ENCODE peak calls at places on chromosomes 12 and 14, in nine cellular contexts. O, B, D, H, E, K, W, C and G are unnamed samples.

GRCh38 chr14:67999693-68000384 is 180.3 kb downstream of the RAD51B start:
- DNase-seq in E (no peak), B (peak), C (no peak), W (no peak), D (peak), O (no peak), H (no peak), K (no peak), G (no peak)

GRCh38 chr12:111038075-111038474 is 117.7 kb upstream of the MYL2 start:
- DNase-seq in B (no peak), W (no peak), K (no peak), O (no peak), D (no peak), C (no peak), E (no peak), H (no peak), G (no peak)

GRCh38 chr12:65608319-65608916 is 215.9 kb upstream of the HMGA2 start:
- DNase-seq in W (no peak), H (no peak), B (peak), E (no peak), O (no peak), C (no peak), K (no peak), D (peak), G (no peak)

GRCh38 chr14:34981743-34982420 is 910 bp upstream of the SRP54 start:
- DNase-seq in C (no peak), W (no peak), B (no peak), H (no peak), E (no peak), O (no peak), D (peak), K (no peak), G (peak)

GRCh38 chr14:104794641-104795467 is 694 bp downstream of the AKT1 start:
- DNase-seq in K (no peak), E (no peak), B (no peak), D (peak), H (peak), C (no peak), O (peak), W (peak), G (peak)

GRCh38 chr12:125262866-125263265 is 197.6 kb downstream of the AACS start:
- DNase-seq in K (no peak), O (no peak), W (no peak), H (no peak), C (no peak), E (no peak), D (no peak), B (no peak), G (no peak)

GRCh38 chr12:20798561-20798960 is 11.9 kb upstream of the SLCO1B3 start:
- DNase-seq in E (no peak), W (no peak), H (no peak), D (peak), K (no peak), B (peak), O (no peak), C (no peak), G (no peak)

GRCh38 chr12:131959137-131959536 is 9.4 kb downstream of the EP400 start:
- DNase-seq in H (no peak), D (no peak), E (no peak), O (no peak), W (no peak), B (no peak), K (no peak), C (no peak), G (no peak)

GRCh38 chr14:103638594-103638993 is 9.6 kb downstream of the KLC1 start:
- DNase-seq in W (no peak), O (no peak), C (no peak), H (no peak), K (no peak), B (no peak), D (no peak), E (no peak), G (no peak)

GRCh38 chr14:96091149-96091693 is 52.1 kb downstream of the C14orf132 start:
- DNase-seq in C (no peak), O (no peak), E (no peak), D (no peak), K (no peak), H (no peak), W (no peak), B (no peak), G (no peak)

GRCh38 chr12:96219700-96220206 is 25.6 kb downstream of the ELK3 start:
- DNase-seq in C (peak), D (peak), K (no peak), O (no peak), H (no peak), B (peak), E (peak), W (no peak), G (no peak)

GRCh38 chr12:122988612-122989442 is 8.3 kb downstream of the ARL6IP4 start:
- DNase-seq in K (no peak), E (no peak), D (no peak), B (no peak), W (no peak), O (peak), C (no peak), H (no peak), G (no peak)

GRCh38 chr12:28611115-28611435 is 420.8 kb downstream of the CCDC91 start:
- DNase-seq in C (no peak), B (peak), O (no peak), K (no peak), H (no peak), D (peak), W (no peak), E (peak), G (no peak)

GRCh38 chr14:68506021-68506644 is 286.7 kb downstream of the ZFP36L1 start:
- DNase-seq in D (peak), E (peak), K (no peak), B (peak), H (no peak), C (peak), O (no peak), W (no peak), G (no peak)

GRCh38 chr12:97308576-97309198 is 153.9 kb upstream of the RMST start:
- DNase-seq in E (peak), O (peak), D (peak), C (no peak), W (no peak), B (peak), K (peak), H (no peak), G (no peak)

GRCh38 chr12:76785407-76785806 is 21.5 kb downstream of the ZDHHC17 start:
- DNase-seq in O (no peak), K (no peak), B (no peak), H (no peak), C (no peak), W (no peak), D (no peak), E (no peak), G (no peak)

GRCh38 chr14:68649461-68650189 is 143.2 kb downstream of the ZFP36L1 start:
- DNase-seq in D (no peak), C (peak), H (no peak), B (no peak), K (no peak), O (no peak), W (no peak), E (no peak), G (no peak)

GRCh38 chr12:131137009-131137835 is 183.5 kb downstream of the ADGRD1 start:
- DNase-seq in E (no peak), C (no peak), B (no peak), H (no peak), D (no peak), W (no peak), O (no peak), K (no peak), G (no peak)

GRCh38 chr12:10214131-10214876 is 1.6 kb downstream of the GABARAPL1 start:
- DNase-seq in C (no peak), D (peak), W (no peak), E (no peak), O (no peak), K (no peak), H (no peak), B (peak), G (no peak)

GRCh38 chr14:104373055-104373854 is 206.3 kb upstream of the C14orf180 start:
- DNase-seq in D (no peak), H (no peak), B (no peak), W (no peak), K (no peak), O (no peak), E (no peak), C (no peak), G (no peak)

GRCh38 chr12:124387510-124387855 is 92.6 kb downstream of the RFLNA start:
- DNase-seq in K (no peak), D (no peak), C (peak), E (no peak), H (no peak), B (no peak), W (no peak), O (no peak), G (peak)

GRCh38 chr14:64294672-64295413 is 672 bp upstream of the ESR2 start:
- DNase-seq in W (peak), B (peak), D (peak), H (peak), K (peak), C (peak), O (peak), E (no peak), G (peak)

GRCh38 chr12:14885718-14886201 is at the start of gene MGP:
- DNase-seq in W (no peak), D (no peak), O (no peak), K (no peak), E (peak), H (no peak), C (no peak), B (no peak), G (no peak)

GRCh38 chr14:60222820-60223219 is 26.2 kb upstream of the PPM1A start:
- DNase-seq in D (peak), E (no peak), C (no peak), H (no peak), B (peak), K (no peak), W (no peak), O (no peak), G (no peak)

GRCh38 chr14:50775357-50775756 is 55.6 kb downstream of the NIN start:
- DNase-seq in B (peak), O (no peak), D (peak), K (no peak), C (no peak), W (no peak), H (no peak), E (peak), G (no peak)

GRCh38 chr12:45260481-45260824 is 44.6 kb downstream of the ANO6 start:
- DNase-seq in O (no peak), D (no peak), K (no peak), B (no peak), H (no peak), E (no peak), W (no peak), C (no peak), G (no peak)

GRCh38 chr14:96056509-96057422 is 17.6 kb downstream of the C14orf132 start:
- DNase-seq in O (no peak), H (no peak), E (no peak), K (no peak), B (peak), C (no peak), W (no peak), D (peak), G (no peak)

GRCh38 chr12:100529951-100530350 is 43.5 kb upstream of the GAS2L3 start:
- DNase-seq in W (no peak), C (no peak), D (no peak), K (no peak), B (no peak), H (no peak), E (no peak), O (no peak), G (no peak)

GRCh38 chr14:88838015-88838414 is 13.6 kb downstream of the TTC8 start:
- DNase-seq in E (no peak), H (no peak), O (no peak), C (no peak), W (no peak), K (no peak), D (no peak), B (no peak), G (no peak)

GRCh38 chr12:55930771-55931316 is at the start of gene DGKA:
- DNase-seq in K (no peak), C (no peak), W (peak), B (peak), O (peak), D (peak), H (peak), E (no peak), G (peak)

GRCh38 chr14:43475762-43476161 is 1031.3 kb downstream of the FSCB start:
- DNase-seq in E (no peak), H (no peak), K (no peak), C (no peak), W (no peak), B (peak), D (peak), O (no peak), G (no peak)

GRCh38 chr12:101616027-101616494 is 21.3 kb downstream of the MYBPC1 start:
- DNase-seq in B (peak), D (peak), H (no peak), K (no peak), W (no peak), E (no peak), C (no peak), O (no peak), G (no peak)

GRCh38 chr12:19014243-19014642 is 115.3 kb upstream of the PLEKHA5 start:
- DNase-seq in E (no peak), B (no peak), O (no peak), C (no peak), D (no peak), K (no peak), H (no peak), W (no peak), G (no peak)

GRCh38 chr12:66901136-66901932 is 222.5 kb upstream of the GRIP1 start:
- DNase-seq in W (peak), D (peak), K (peak), B (peak), C (no peak), E (no peak), H (no peak), O (peak), G (no peak)

GRCh38 chr12:31476437-31476836 is 114.5 kb downstream of the DENND5B start:
- DNase-seq in E (no peak), H (no peak), B (no peak), K (no peak), W (no peak), O (no peak), C (no peak), D (no peak), G (no peak)

GRCh38 chr14:89185919-89186849 is 230.8 kb downstream of the FOXN3 start:
- DNase-seq in W (no peak), D (peak), O (no peak), C (no peak), H (no peak), B (peak), K (no peak), E (peak), G (no peak)

GRCh38 chr12:68913682-68914081 is 19.3 kb downstream of the CPM start:
- DNase-seq in K (no peak), E (no peak), B (no peak), H (no peak), W (no peak), D (no peak), O (no peak), C (no peak), G (no peak)
- TF ChIP-seq CTCF in K (no peak), E (no peak), B (no peak), H (no peak), W (no peak), D (no peak), O (no peak), C (no peak), G (no peak)

GRCh38 chr12:24960222-24960855 is 11.4 kb upstream of the BCAT1 start:
- DNase-seq in E (peak), W (peak), B (peak), C (no peak), H (no peak), D (peak), K (no peak), O (peak), G (peak)
- TF ChIP-seq CTCF in E (peak), W (peak), B (peak), C (peak), H (no peak), D (peak), K (peak), O (peak), G (peak)

GRCh38 chr12:116490481-116490880 is 68.7 kb upstream of the MAP1LC3B2 start:
- DNase-seq in K (no peak), D (peak), H (no peak), E (peak), W (no peak), B (peak), O (no peak), C (no peak), G (no peak)

GRCh38 chr12:116497051-116497529 is 62.1 kb upstream of the MAP1LC3B2 start:
- DNase-seq in C (no peak), O (no peak), W (no peak), B (peak), D (peak), E (no peak), H (no peak), K (no peak), G (no peak)

GRCh38 chr12:116492703-116493324 is 66.4 kb upstream of the MAP1LC3B2 start:
- DNase-seq in W (no peak), H (no peak), B (peak), D (peak), C (no peak), E (peak), O (no peak), K (no peak), G (no peak)

GRCh38 chr12:116498471-116498870 is 60.7 kb upstream of the MAP1LC3B2 start:
- DNase-seq in C (no peak), W (no peak), O (no peak), K (no peak), D (no peak), E (peak), H (no peak), B (no peak), G (no peak)

DNA sequence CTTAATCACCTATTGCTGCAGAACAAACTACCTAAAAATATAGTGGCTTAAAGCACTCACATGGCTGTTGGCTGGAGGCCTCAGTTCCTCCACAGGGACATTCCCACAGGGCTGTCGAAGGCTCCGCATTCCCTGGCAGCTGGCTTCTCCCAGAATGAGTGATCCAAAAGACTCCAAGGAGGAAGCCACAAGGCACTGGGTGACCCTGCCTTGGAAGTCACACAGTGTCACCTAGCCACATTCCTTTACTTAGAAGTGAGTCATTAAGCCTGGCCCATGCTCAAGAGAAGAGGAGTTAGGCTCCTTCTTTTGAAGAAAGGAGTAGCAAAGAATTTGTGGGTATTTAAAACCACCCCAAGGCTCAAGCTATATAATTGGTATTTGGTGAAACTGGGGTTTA is 63.9 kb upstream of the MAP1LC3B2 start:
- DNase-seq in D (peak), C (no peak), W (no peak), O (no peak), E (no peak), K (no peak), B (no peak), H (no peak), G (no peak)
- TF ChIP-seq CTCF in D (no peak), C (no peak), W (no peak), O (no peak), E (no peak), K (no peak), B (no peak), H (no peak), G (no peak)

GRCh38 chr12:120370343-120371243 is 1.6 kb upstream of the MSI1 start:
- DNase-seq in D (no peak), C (no peak), O (no peak), E (no peak), H (no peak), K (no peak), W (no peak), B (no peak), G (no peak)
- TF ChIP-seq CTCF in D (no peak), C (no peak), O (no peak), E (no peak), H (no peak), K (no peak), W (no peak), B (no peak), G (no peak)

DNA sequence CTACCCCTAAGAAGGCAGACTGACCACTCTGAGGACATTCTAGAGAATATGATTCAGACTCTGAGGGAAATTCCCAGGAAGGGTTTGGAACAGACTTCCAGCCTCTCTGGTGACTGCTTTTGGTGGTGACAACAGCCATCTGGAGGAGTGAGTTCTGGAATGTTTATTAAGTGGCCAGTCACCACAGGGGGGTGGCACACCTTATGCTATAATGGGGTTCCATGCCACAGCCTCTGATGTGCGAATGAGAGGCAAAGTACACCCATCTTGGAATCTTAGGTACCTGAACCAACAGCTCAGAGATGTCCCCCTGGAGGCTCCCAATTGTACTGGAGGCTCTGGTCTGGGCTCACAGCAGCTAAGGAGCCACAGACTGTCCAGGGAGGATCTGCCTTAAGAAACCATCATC is 9.5 kb upstream of the TINF2 start:
- DNase-seq in D (peak), W (no peak), K (no peak), E (no peak), B (peak), O (no peak), C (peak), H (no peak), G (no peak)
- TF ChIP-seq CTCF in D (no peak), W (no peak), K (no peak), E (no peak), B (no peak), O (no peak), C (no peak), H (no peak), G (no peak)

DNA sequence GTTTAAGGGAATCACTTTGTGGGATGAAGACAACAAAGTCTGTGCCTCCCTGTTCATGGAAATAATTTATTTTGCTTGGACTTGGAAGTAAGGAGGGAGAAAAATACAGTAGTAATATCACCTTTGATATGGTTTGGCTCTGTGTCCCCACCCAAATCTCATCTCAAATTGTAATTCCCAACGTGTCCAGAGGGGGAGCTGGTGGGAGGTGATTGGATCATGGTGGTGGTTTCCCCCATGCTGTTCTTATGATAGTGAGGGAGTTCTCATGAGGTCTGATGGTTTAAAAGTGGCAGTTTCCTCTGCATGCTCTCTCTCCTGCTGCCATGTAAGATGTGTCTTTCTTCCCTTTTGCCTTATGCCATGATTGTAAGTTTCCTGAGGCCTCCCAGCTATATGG is 460.7 kb downstream of the NOVA1 start:
- DNase-seq in E (no peak), K (no peak), W (no peak), H (no peak), D (no peak), C (no peak), B (no peak), O (no peak), G (peak)
- TF ChIP-seq CTCF in E (no peak), K (peak), W (no peak), H (no peak), D (no peak), C (no peak), B (peak), O (no peak), G (no peak)

GRCh38 chr12:49446571-49446970 is 79.3 kb downstream of the SPATS2 start:
- DNase-seq in B (no peak), H (no peak), E (no peak), K (no peak), W (no peak), O (no peak), C (no peak), D (no peak), G (no peak)

GRCh38 chr12:49439042-49439441 is 71.8 kb downstream of the SPATS2 start:
- DNase-seq in D (no peak), E (no peak), C (no peak), H (no peak), K (no peak), B (no peak), O (no peak), W (no peak), G (no peak)

GRCh38 chr12:49440031-49440430 is 72.8 kb downstream of the SPATS2 start:
- DNase-seq in K (no peak), H (no peak), W (no peak), D (no peak), O (no peak), E (no peak), C (no peak), B (no peak), G (no peak)

GRCh38 chr12:49448858-49449257 is 81.6 kb downstream of the SPATS2 start:
- DNase-seq in E (no peak), H (no peak), O (no peak), B (no peak), C (no peak), K (no peak), W (no peak), D (no peak), G (no peak)

DNA sequence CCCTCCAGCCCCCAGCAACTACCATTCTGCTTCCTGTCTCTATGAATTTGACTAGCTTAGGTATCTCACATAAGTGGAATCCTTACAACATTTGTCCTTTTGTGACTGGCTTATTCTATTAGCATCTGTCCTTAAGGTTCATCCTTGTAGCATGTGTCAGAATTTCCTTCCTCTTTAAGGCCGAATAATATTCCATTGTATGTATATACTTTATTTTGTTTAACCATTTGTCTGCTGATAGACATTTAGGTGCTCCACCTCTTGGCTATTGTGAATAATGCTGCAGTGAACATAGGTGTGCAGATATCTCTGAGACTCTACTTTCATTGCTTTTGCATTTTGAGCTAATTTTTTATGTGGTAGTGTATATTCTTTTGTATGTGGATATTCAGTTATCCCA is 75.7 kb downstream of the SPATS2 start:
- DNase-seq in E (no peak), O (no peak), B (no peak), C (no peak), D (no peak), W (no peak), H (no peak), K (no peak), G (no peak)
- TF ChIP-seq CTCF in E (no peak), O (no peak), B (no peak), C (no peak), D (no peak), W (no peak), H (no peak), K (no peak), G (no peak)